ENCODE peak calls at places on chromosomes 1 and 21, in four cellular contexts. S is Peyer's patch, X is iPS DF 19.7, E is Kasumi-1. F is an unnamed sample.

GRCh38 chr1:45304311-45305081 is 22.2 kb upstream of the HPDL start:
- DNase-seq in S (no peak), X (no peak), E (no peak), F (peak)

GRCh38 chr1:16173447-16174260 is 17.8 kb upstream of the EPHA2 start:
- DNase-seq in E (no peak), S (peak), X (no peak), F (no peak)

GRCh38 chr1:1137256-1138045 is 21.6 kb upstream of the C1orf159 start:
- DNase-seq in S (peak), X (no peak), E (no peak), F (no peak)

GRCh38 chr1:101112051-101112770 is 86.6 kb upstream of the DPH5 start:
- DNase-seq in S (no peak), X (no peak), E (peak), F (no peak)

GRCh38 chr21:42038393-42038792 is 28.2 kb upstream of the ZBTB21 start:
- DNase-seq in S (peak), X (no peak), E (no peak), F (no peak)

GRCh38 chr1:217133958-217134856 is 411.0 kb upstream of the ESRRG start:
- DNase-seq in X (no peak), E (no peak), S (no peak), F (no peak)

GRCh38 chr1:32353431-32353830 is 8.9 kb downstream of the FAM229A start:
- DNase-seq in S (no peak), X (no peak), E (no peak), F (no peak)

GRCh38 chr1:23556661-23557470 is 2.4 kb downstream of the ID3 start:
- DNase-seq in E (no peak), S (no peak), X (no peak), F (no peak)

GRCh38 chr1:218983848-218984247 is 189.8 kb upstream of the LYPLAL1 start:
- DNase-seq in E (no peak), X (no peak), S (no peak), F (no peak)

F was measured in H1.